ENCODE peak calls at places on chromosomes 12 and 14, in seven cellular contexts. T is HCT116, O is GM12878, J is H1, N is K562, Q is SK-N-SH, K is HepG2. S is an unnamed sample.

GRCh38 chr12:3304436-3305135 is 186.4 kb upstream of the PRMT8 start:
- DNase-seq in J (no peak), T (peak), O (no peak), K (peak), N (no peak), Q (no peak), S (no peak)

GRCh38 chr14:72855913-72856312 is 38.0 kb downstream of the DPF3 start:
- DNase-seq in Q (no peak), T (no peak), J (no peak), K (no peak), O (peak), N (no peak), S (no peak)

GRCh38 chr12:81888341-81888740 is 129.2 kb upstream of the PPFIA2 start:
- DNase-seq in N (no peak), Q (no peak), K (no peak), J (no peak), O (no peak), T (no peak), S (peak)

GRCh38 chr12:59972941-59973340 is 377.1 kb downstream of the SLC16A7 start:
- DNase-seq in K (peak), Q (no peak), J (no peak), N (no peak), O (no peak), T (peak), S (no peak)

GRCh38 chr14:76810953-76811400 is 1.7 kb downstream of the ANGEL1 start:
- DNase-seq in J (no peak), T (peak), O (no peak), Q (peak), N (peak), K (peak), S (peak)

GRCh38 chr12:125999643-126000042 is 934.4 kb downstream of the AACS start:
- DNase-seq in Q (no peak), T (no peak), N (no peak), J (no peak), K (no peak), O (no peak), S (no peak)

GRCh38 chr12:124143726-124144125 is 151.2 kb upstream of the RFLNA start:
- DNase-seq in J (no peak), Q (no peak), O (no peak), T (no peak), K (no peak), N (no peak), S (no peak)

GRCh38 chr12:112409064-112409905 is at the start of gene RPL6:
- DNase-seq in T (peak), O (peak), Q (peak), K (peak), N (peak), J (peak), S (peak)

GRCh38 chr12:15982071-15982470 is 70.9 kb downstream of the DERA start:
- DNase-seq in J (no peak), O (no peak), Q (no peak), K (no peak), N (no peak), T (no peak), S (no peak)

GRCh38 chr12:25387136-25388050 is 136.7 kb upstream of the KRAS start:
- DNase-seq in T (peak), Q (peak), J (peak), N (peak), O (no peak), K (peak), S (peak)

GRCh38 chr12:16726879-16727278 is 120.9 kb upstream of the LMO3 start:
- DNase-seq in O (no peak), J (no peak), N (no peak), K (no peak), T (no peak), Q (no peak), S (no peak)

GRCh38 chr14:67232066-67232465 is 9.2 kb upstream of the PALS1 start:
- DNase-seq in K (no peak), O (no peak), J (no peak), Q (peak), N (no peak), T (no peak), S (no peak)

GRCh38 chr12:81257952-81258551 is 180.2 kb downstream of the ACSS3 start:
- DNase-seq in K (peak), N (no peak), J (no peak), T (peak), Q (peak), O (no peak), S (peak)

GRCh38 chr14:22491683-22492483 is 97.1 kb downstream of the DAD1 start:
- DNase-seq in T (no peak), N (no peak), Q (no peak), K (no peak), J (no peak), O (no peak), S (no peak)

GRCh38 chr14:93047661-93048060 is 68.1 kb downstream of the ITPK1 start:
- DNase-seq in N (no peak), O (no peak), K (no peak), Q (no peak), T (no peak), J (no peak), S (no peak)

GRCh38 chr12:101707131-101707782 is 9.8 kb downstream of the CHPT1 start:
- DNase-seq in T (no peak), Q (no peak), J (no peak), K (no peak), N (peak), O (no peak), S (no peak)

GRCh38 chr14:85142982-85143381 is 387.0 kb upstream of the FLRT2 start:
- DNase-seq in K (no peak), J (no peak), Q (no peak), N (no peak), O (no peak), T (no peak), S (no peak)

GRCh38 chr12:94340568-94340967 is 119.1 kb downstream of the CEP83 start:
- DNase-seq in T (no peak), N (no peak), Q (no peak), J (no peak), O (no peak), K (no peak), S (no peak)

GRCh38 chr14:90846511-90846910 is 30.3 kb upstream of the TTC7B start:
- DNase-seq in J (no peak), N (no peak), T (no peak), Q (no peak), O (no peak), K (no peak), S (no peak)

GRCh38 chr14:90839889-90840266 is 23.6 kb upstream of the TTC7B start:
- DNase-seq in K (no peak), O (no peak), Q (no peak), J (peak), T (no peak), N (no peak), S (no peak)

GRCh38 chr14:90839024-90839888 is 23.0 kb upstream of the TTC7B start:
- DNase-seq in K (no peak), O (no peak), N (no peak), J (no peak), T (no peak), Q (no peak), S (no peak)

GRCh38 chr14:90844321-90844720 is 28.1 kb upstream of the TTC7B start:
- DNase-seq in T (no peak), J (peak), K (no peak), N (no peak), Q (no peak), O (no peak), S (no peak)

GRCh38 chr14:90842726-90843125 is 26.5 kb upstream of the TTC7B start:
- DNase-seq in T (no peak), Q (no peak), O (no peak), K (no peak), J (peak), N (no peak), S (no peak)
- TF ChIP-seq JUND in T (no peak), Q (no peak), O (no peak), K (no peak), J (no peak), N (no peak), S (no peak)

GRCh38 chr12:42552822-42553221 is 36.7 kb downstream of the PRICKLE1 start:
- DNase-seq in Q (no peak), N (no peak), J (peak), T (no peak), O (no peak), K (no peak), S (no peak)
- TF ChIP-seq JUND in Q (no peak), N (no peak), J (no peak), T (no peak), O (no peak), K (no peak), S (no peak)

GRCh38 chr14:101625336-101626097 is 64.2 kb downstream of the DIO3 start:
- DNase-seq in O (no peak), K (no peak), J (no peak), N (no peak), Q (no peak), T (no peak), S (no peak)
- TF ChIP-seq JUND in O (no peak), K (no peak), J (no peak), N (no peak), Q (no peak), T (no peak), S (no peak)

DNA sequence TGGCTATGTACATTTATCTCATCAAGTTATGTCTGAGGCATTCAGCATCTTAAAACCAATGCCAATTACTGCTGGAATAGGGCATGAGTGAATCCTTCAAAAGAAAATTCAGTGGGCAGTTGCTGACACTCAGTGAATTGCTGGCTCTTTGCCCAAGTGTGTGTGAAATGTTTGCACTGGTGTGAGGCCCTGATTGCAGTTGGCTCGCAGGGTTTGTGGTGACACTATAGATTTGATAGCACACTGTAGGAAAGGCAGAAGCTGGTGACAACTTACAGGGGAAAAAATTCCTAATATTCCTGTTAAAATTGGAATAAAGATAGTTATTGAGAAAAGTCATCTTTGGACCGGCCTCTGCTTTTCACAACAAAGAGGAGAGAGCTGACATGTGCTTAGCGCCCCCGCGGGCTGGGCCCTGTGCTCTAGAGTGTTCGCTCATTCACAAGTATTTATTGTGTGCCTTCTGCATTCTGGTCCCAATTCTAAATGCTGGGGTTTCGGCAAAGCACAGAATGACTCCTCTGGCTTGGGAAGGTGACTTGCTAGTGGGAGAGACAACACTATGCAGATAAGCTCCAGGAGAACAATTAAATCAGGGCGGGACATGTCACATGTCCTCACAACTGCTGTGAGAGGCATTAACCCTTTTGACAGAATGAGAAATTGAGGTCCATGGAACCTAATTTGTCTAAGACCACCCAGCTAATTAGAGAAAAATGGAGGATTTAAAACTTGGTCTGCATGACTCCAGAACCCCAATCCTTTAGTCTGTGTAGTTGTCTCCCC is 418.7 kb downstream of the NPAS3 start:
- DNase-seq in J (no peak), Q (no peak), T (no peak), O (no peak), K (no peak), N (no peak), S (no peak)
- TF ChIP-seq JUND in J (no peak), Q (no peak), T (no peak), O (no peak), K (no peak), N (no peak), S (no peak)

DNA sequence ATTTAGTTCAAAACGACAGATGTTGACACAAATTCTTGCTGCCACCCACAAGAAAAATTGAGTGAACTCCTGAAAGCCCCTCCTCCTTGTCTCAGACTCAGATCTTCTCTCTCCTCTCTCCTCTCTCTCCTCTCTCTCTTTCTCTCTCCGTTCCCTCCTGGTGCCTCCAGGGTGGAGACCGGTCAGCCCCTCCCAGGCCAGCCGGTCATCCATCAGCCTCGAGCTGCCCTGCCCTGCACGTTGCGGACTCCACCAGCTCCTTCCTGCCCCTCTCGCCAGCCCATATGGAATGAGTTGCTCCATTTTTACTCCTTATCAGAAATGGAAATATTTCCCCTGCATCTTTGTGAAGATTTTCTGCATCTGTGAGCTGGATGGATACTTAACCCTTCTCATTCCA is 103.8 kb downstream of the TBX5 start:
- DNase-seq in T (no peak), O (no peak), N (no peak), J (no peak), K (no peak), Q (no peak), S (no peak)
- TF ChIP-seq JUND in T (no peak), O (no peak), N (no peak), J (no peak), K (no peak), Q (no peak), S (no peak)

GRCh38 chr12:56158926-56159461 is 835 bp downstream of the MYL6 start:
- DNase-seq in J (peak), N (peak), O (no peak), T (no peak), K (peak), Q (peak), S (peak)

GRCh38 chr12:56160894-56161667 is 2.9 kb downstream of the MYL6 start:
- DNase-seq in K (no peak), T (no peak), N (no peak), O (no peak), J (no peak), Q (no peak), S (no peak)

GRCh38 chr12:56160160-56160763 is 2.1 kb downstream of the MYL6 start:
- DNase-seq in J (no peak), N (no peak), Q (no peak), O (no peak), T (no peak), K (no peak), S (no peak)

GRCh38 chr12:56158029-56158925 is at the start of gene MYL6:
- DNase-seq in Q (peak), J (peak), O (peak), T (peak), N (peak), K (peak), S (peak)

GRCh38 chr12:56159482-56160105 is 1.4 kb downstream of the MYL6 start:
- DNase-seq in N (no peak), T (no peak), K (no peak), Q (no peak), O (no peak), J (no peak), S (no peak)
- TF ChIP-seq JUND in N (no peak), T (no peak), K (no peak), Q (no peak), O (no peak), J (no peak), S (no peak)

DNA sequence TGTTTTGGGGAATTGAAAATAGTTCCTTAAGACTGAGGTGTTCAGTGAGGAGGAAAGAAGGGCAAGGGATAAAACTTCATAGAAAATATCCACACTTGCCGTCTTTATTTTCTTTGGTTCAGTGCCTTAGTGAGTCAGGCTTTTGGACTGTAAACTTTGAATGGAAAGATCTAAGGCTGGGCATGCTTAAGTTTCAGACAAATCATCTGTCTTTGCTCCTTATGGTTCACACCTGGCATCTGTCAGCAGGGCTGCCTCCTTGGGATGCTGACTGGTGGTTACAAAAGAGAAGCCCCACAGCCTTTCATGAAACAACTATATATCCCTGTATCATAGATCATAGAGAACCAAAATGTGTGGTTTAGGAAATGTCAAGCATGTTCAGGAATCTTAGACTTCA is 136.3 kb upstream of the PRICKLE1 start:
- DNase-seq in T (no peak), J (no peak), N (no peak), Q (no peak), K (no peak), O (no peak), S (no peak)
- TF ChIP-seq JUND in T (no peak), J (no peak), N (no peak), Q (no peak), K (no peak), O (no peak), S (no peak)

S was measured in T47D.